ENCODE peak calls at places on chromosomes 4 and X, in nine cellular contexts. C is HCT116, E is GM12892, D is suprapubic skin, Q is ovary, U is stomach, W is uterus, V is upper lobe of left lung, R is lower leg skin. B is an unnamed sample.

GRCh38 chrX:18549643-18550042 is 122.3 kb downstream of the RS1 start:
- DNase-seq in U (no peak), C (no peak), W (no peak), R (no peak), Q (no peak), D (no peak), V (no peak), E (no peak), B (no peak)

GRCh38 chr4:1115528-1116293 is 2.3 kb upstream of the RNF212 start:
- DNase-seq in E (no peak), U (no peak), W (no peak), C (no peak), R (no peak), V (no peak), D (no peak), Q (no peak), B (no peak)

GRCh38 chr4:57866468-57867173 is 756.4 kb upstream of the IGFBP7 start:
- DNase-seq in C (no peak), W (no peak), V (no peak), R (no peak), E (no peak), U (no peak), Q (no peak), D (no peak), B (no peak)

GRCh38 chr4:186013404-186014186 is 55.4 kb upstream of the TLR3 start:
- DNase-seq in U (no peak), D (no peak), E (no peak), V (no peak), R (no peak), W (no peak), C (no peak), Q (no peak), B (no peak)

GRCh38 chr4:153916273-153916755 is 127.4 kb upstream of the SFRP2 start:
- DNase-seq in W (no peak), E (no peak), C (no peak), Q (no peak), U (no peak), R (no peak), D (no peak), V (no peak), B (no peak)

GRCh38 chr4:68954126-68954525 is 2.5 kb upstream of the UGT2A3 start:
- DNase-seq in U (no peak), R (no peak), D (no peak), V (no peak), W (no peak), Q (no peak), E (no peak), C (no peak), B (peak; percentile 56)

GRCh38 chrX:49995795-49996455 is 73.5 kb downstream of the CLCN5 start:
- DNase-seq in E (no peak), D (no peak), W (no peak), Q (no peak), R (no peak), U (no peak), V (no peak), C (no peak), B (no peak)

GRCh38 chrX:50723006-50723405 is 91.0 kb downstream of the SHROOM4 start:
- DNase-seq in C (no peak), V (no peak), E (no peak), R (no peak), D (no peak), U (no peak), Q (no peak), W (no peak), B (no peak)

GRCh38 chrX:47499291-47499690 is 16.3 kb upstream of the ZNF41 start:
- DNase-seq in U (no peak), E (no peak), V (no peak), D (no peak), C (no peak), W (no peak), Q (no peak), R (no peak), B (no peak)

GRCh38 chr4:10590896-10591295 is 93.7 kb downstream of the CLNK start:
- DNase-seq in W (no peak), E (no peak), V (no peak), U (no peak), Q (no peak), C (no peak), R (no peak), D (no peak), B (no peak)

DNA sequence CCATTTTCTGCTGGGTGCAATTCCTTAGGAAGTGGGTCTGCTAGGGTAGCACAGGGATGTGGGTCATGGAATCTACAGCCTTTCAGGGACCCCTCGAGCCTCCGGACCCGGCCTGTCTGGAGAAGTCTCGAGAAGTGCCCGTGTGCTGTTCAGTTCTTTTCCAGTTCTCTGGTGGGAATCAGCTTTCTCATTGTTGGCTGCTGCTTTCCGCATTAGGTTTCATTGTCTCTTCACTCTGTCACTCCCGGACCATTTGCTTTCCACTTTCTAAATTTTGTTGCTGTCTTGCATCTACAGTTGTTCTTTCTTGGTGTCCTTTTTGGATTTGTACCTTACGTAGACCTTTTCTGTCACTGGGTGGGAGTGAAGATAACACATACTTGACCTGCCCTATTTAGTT is 6.1 kb downstream of the RAB9A start:
- DNase-seq in U (no peak), C (no peak), R (no peak), V (no peak), W (no peak), E (no peak), Q (no peak), D (no peak), B (no peak)
- TF ChIP-seq POLR2A in U (no peak), C (no peak), R (no peak), V (no peak), W (no peak), E (no peak), Q (no peak), D (no peak), B (no peak)

GRCh38 chr4:176360446-176360845 is 40.7 kb downstream of the SPCS3 start:
- DNase-seq in E (no peak), V (no peak), W (no peak), D (no peak), C (no peak), R (no peak), U (no peak), Q (no peak), B (no peak)
- TF ChIP-seq POLR2A in E (no peak), V (no peak), W (no peak), D (no peak), C (no peak), R (no peak), U (no peak), Q (no peak), B (no peak)

GRCh38 chrX:123859828-123860505 is at the start of gene XIAP:
- DNase-seq in D (peak; percentile 87), Q (peak; percentile 77), R (peak; percentile 61), U (peak; percentile 80), E (peak; percentile 69), C (peak; percentile 71), W (peak; percentile 80), V (peak; percentile 93), B (peak; percentile 92)
- TF ChIP-seq POLR2A in D (peak; percentile 31), Q (peak; percentile 50), R (no peak), U (no peak), E (peak; percentile 79), C (no peak), W (peak; percentile 50), V (peak; percentile 67), B (peak; percentile 74)

GRCh38 chr4:139304920-139305319 is 2.6 kb upstream of the NDUFC1 start:
- DNase-seq in C (no peak), V (no peak), U (no peak), Q (no peak), R (no peak), W (no peak), D (no peak), E (no peak), B (no peak)

GRCh38 chr4:139301143-139301820 is at the start of gene NAA15:
- DNase-seq in V (peak; percentile 97), C (peak; percentile 97), D (peak; percentile 99), U (peak; percentile 98), E (peak; percentile 75), Q (peak; percentile 97), R (peak; percentile 97), W (peak; percentile 97), B (peak; percentile 99)

GRCh38 chr4:139300431-139301142 is 718 bp upstream of the NAA15 start:
- DNase-seq in W (peak; percentile 26), D (no peak), V (no peak), E (no peak), R (no peak), C (no peak), U (no peak), Q (no peak), B (peak; percentile 84)

GRCh38 chr4:139299536-139299935 is 1.8 kb upstream of the NAA15 start:
- DNase-seq in U (no peak), D (no peak), Q (no peak), C (no peak), V (no peak), R (no peak), E (no peak), W (no peak), B (no peak)

GRCh38 chr4:139301821-139302611 is at the start of gene NDUFC1:
- DNase-seq in R (peak; percentile 43), Q (peak; percentile 44), C (no peak), W (peak; percentile 39), V (peak; percentile 86), E (peak; percentile 36), U (peak; percentile 54), D (peak; percentile 79), B (peak; percentile 84)
- TF ChIP-seq POLR2A in R (no peak), Q (no peak), C (peak; percentile 45), W (no peak), V (no peak), E (no peak), U (no peak), D (peak; percentile 57), B (peak; percentile 26)

GRCh38 chrX:2928127-2928582 is 984 bp downstream of the ARSD start:
- DNase-seq in C (no peak), V (peak; percentile 85), Q (peak; percentile 70), E (no peak), D (peak; percentile 76), W (no peak), U (peak; percentile 54), R (peak; percentile 16), B (no peak)

GRCh38 chrX:2926664-2927275 is 2.4 kb downstream of the ARSD start:
- DNase-seq in Q (no peak), D (no peak), E (no peak), U (no peak), V (peak; percentile 32), W (no peak), C (no peak), R (no peak), B (no peak)

GRCh38 chrX:2931612-2932011 is 2.5 kb upstream of the ARSD start:
- DNase-seq in V (no peak), W (no peak), Q (no peak), D (no peak), R (no peak), U (no peak), C (no peak), E (no peak), B (no peak)

GRCh38 chrX:2931155-2931554 is 2.0 kb upstream of the ARSD start:
- DNase-seq in C (no peak), D (no peak), U (no peak), E (no peak), W (no peak), V (no peak), Q (no peak), R (no peak), B (no peak)

GRCh38 chrX:2928583-2929434 is at the start of gene ARSD:
- DNase-seq in C (peak; percentile 55), W (peak; percentile 94), R (peak; percentile 82), D (peak; percentile 95), U (peak; percentile 95), V (peak; percentile 96), Q (peak; percentile 95), E (peak; percentile 30), B (peak; percentile 3)
- TF ChIP-seq POLR2A in C (no peak), W (peak; percentile 89), R (no peak), D (peak; percentile 79), U (no peak), V (peak; percentile 62), Q (peak; percentile 77), E (peak; percentile 56), B (no peak)

B was measured in erythroblast.